ENCODE peak calls at places on chromosomes 16 and 17, in four cellular contexts. One of them, this sample, is unnamed.
A peak's percentile ranks its signal among the peaks of the same experiment; 100 is the strongest.

GRCh38 chr17:1713160-1713877 is 3.1 kb upstream of the TLCD2 start:
- DNase-seq in uterus: no peak
- DNase-seq in heart left ventricle: no peak
- DNase-seq in NT2/D1: no peak
- DNase-seq in this sample: no peak

GRCh38 chr17:34420254-34420766 is 57.3 kb upstream of the CCL1 start:
- DNase-seq in uterus: peak; percentile 53
- DNase-seq in heart left ventricle: peak; percentile 54
- DNase-seq in NT2/D1: peak; percentile 60
- DNase-seq in this sample: peak; percentile 67

GRCh38 chr17:64411999-64412771 is 21.5 kb upstream of the PECAM1 start:
- DNase-seq in heart left ventricle: peak; percentile 73
- DNase-seq in NT2/D1: peak; percentile 85
- DNase-seq in uterus: peak; percentile 20
- DNase-seq in this sample: peak; percentile 41

GRCh38 chr16:66935319-66936011 is at the start of gene CES2:
- DNase-seq in heart left ventricle: peak; percentile 53
- DNase-seq in NT2/D1: no peak
- DNase-seq in uterus: no peak
- DNase-seq in this sample: peak; percentile 93

GRCh38 chr16:18788828-18789514 is 1.2 kb downstream of the RPS15A start:
- DNase-seq in heart left ventricle: no peak
- DNase-seq in NT2/D1: no peak
- DNase-seq in uterus: no peak
- DNase-seq in this sample: no peak

GRCh38 chr16:25426829-25427228 is 169.2 kb upstream of the ZKSCAN2 start:
- DNase-seq in uterus: no peak
- DNase-seq in heart left ventricle: no peak
- DNase-seq in NT2/D1: no peak
- DNase-seq in this sample: no peak

GRCh38 chr17:69734656-69735055 is 320.2 kb downstream of the MAP2K6 start:
- DNase-seq in uterus: no peak
- DNase-seq in NT2/D1: no peak
- DNase-seq in heart left ventricle: no peak
- DNase-seq in this sample: no peak

GRCh38 chr16:1094601-1095449 is 1.2 kb downstream of the C1QTNF8 start:
- DNase-seq in heart left ventricle: no peak
- DNase-seq in NT2/D1: no peak
- DNase-seq in uterus: no peak
- DNase-seq in this sample: no peak

GRCh38 chr16:69600202-69600601 is 34.4 kb downstream of the NFAT5 start:
- DNase-seq in heart left ventricle: no peak
- DNase-seq in NT2/D1: no peak
- DNase-seq in uterus: no peak
- DNase-seq in this sample: no peak

GRCh38 chr17:18163528-18163927 is 20.1 kb upstream of the ALKBH5 start:
- DNase-seq in NT2/D1: no peak
- DNase-seq in uterus: no peak
- DNase-seq in heart left ventricle: no peak
- DNase-seq in this sample: no peak

GRCh38 chr16:53848950-53849349 is 145.0 kb downstream of the FTO start:
- DNase-seq in heart left ventricle: no peak
- DNase-seq in NT2/D1: no peak
- DNase-seq in uterus: no peak
- DNase-seq in this sample: no peak

GRCh38 chr17:46978489-46979022 is 497 bp downstream of the RPRML start:
- DNase-seq in heart left ventricle: no peak
- DNase-seq in NT2/D1: no peak
- DNase-seq in uterus: no peak
- DNase-seq in this sample: no peak

GRCh38 chr16:80932725-80933124 is 74.0 kb downstream of the CMC2 start:
- DNase-seq in uterus: peak; percentile 60
- DNase-seq in NT2/D1: no peak
- DNase-seq in heart left ventricle: peak; percentile 53
- DNase-seq in this sample: peak; percentile 41

GRCh38 chr16:3256876-3257465 is 538 bp upstream of the MEFV start:
- DNase-seq in heart left ventricle: no peak
- DNase-seq in uterus: no peak
- DNase-seq in NT2/D1: no peak
- DNase-seq in this sample: no peak

GRCh38 chr16:56047307-56048234 is 143.7 kb upstream of the GNAO1 start:
- DNase-seq in NT2/D1: no peak
- DNase-seq in uterus: no peak
- DNase-seq in heart left ventricle: peak; percentile 41
- DNase-seq in this sample: no peak

DNA sequence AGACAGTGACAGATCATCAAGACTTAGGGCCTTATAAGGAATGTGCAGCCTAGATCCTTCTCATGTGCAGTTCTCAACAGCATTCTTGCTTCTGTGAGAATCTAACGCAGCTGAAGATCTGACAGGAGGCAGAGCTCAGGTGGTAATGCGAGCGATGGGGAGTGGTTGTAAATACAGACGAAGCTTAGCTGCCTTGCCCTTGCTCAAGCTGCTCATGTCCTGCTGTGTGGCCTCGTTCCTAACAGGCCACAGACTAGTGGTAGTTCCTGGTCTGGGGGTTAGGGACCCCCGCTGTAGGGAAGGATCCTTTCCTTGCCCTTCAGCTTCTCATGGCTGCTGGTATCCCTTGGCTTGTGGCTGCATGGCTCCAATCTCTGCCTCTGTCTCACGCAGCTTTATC is 10.3 kb upstream of the NTN1 start:
- DNase-seq in NT2/D1: no peak
- DNase-seq in heart left ventricle: no peak
- DNase-seq in uterus: no peak
- DNase-seq in this sample: no peak
- H3K27me3 ChIP-seq in NT2/D1: peaks cover 19% of the 10 kb centered on the region
- H3K27me3 ChIP-seq in heart left ventricle: peaks cover 7% of the 10 kb centered on the region
- H3K27me3 ChIP-seq in uterus: no peaks in the 10 kb centered on the region
- H3K27me3 ChIP-seq in this sample: peaks cover 25% of the 10 kb centered on the region

GRCh38 chr17:48191362-48191761 is 83.8 kb downstream of the SNX11 start:
- DNase-seq in uterus: no peak
- DNase-seq in heart left ventricle: no peak
- DNase-seq in NT2/D1: no peak
- DNase-seq in this sample: no peak

GRCh38 chr17:48194097-48194550 is 86.6 kb downstream of the SNX11 start:
- DNase-seq in uterus: no peak
- DNase-seq in NT2/D1: no peak
- DNase-seq in heart left ventricle: no peak
- DNase-seq in this sample: no peak

GRCh38 chr17:48190871-48191270 is 83.3 kb downstream of the SNX11 start:
- DNase-seq in NT2/D1: no peak
- DNase-seq in uterus: no peak
- DNase-seq in heart left ventricle: no peak
- DNase-seq in this sample: no peak

GRCh38 chr17:48195910-48196309 is 88.3 kb downstream of the SNX11 start:
- DNase-seq in NT2/D1: no peak
- DNase-seq in uterus: no peak
- DNase-seq in heart left ventricle: no peak
- DNase-seq in this sample: no peak

GRCh38 chr17:48192321-48192731 is 84.8 kb downstream of the SNX11 start:
- DNase-seq in uterus: no peak
- DNase-seq in NT2/D1: no peak
- DNase-seq in heart left ventricle: no peak
- DNase-seq in this sample: no peak
- H3K27me3 ChIP-seq in uterus: no peaks in the 10 kb centered on the region
- H3K27me3 ChIP-seq in NT2/D1: no peaks in the 10 kb centered on the region
- H3K27me3 ChIP-seq in heart left ventricle: peaks cover 21% of the 10 kb centered on the region
- H3K27me3 ChIP-seq in this sample: no peaks in the 10 kb centered on the region

GRCh38 chr16:58249388-58249779 is 45.4 kb downstream of the PRSS54 start:
- DNase-seq in uterus: no peak
- DNase-seq in NT2/D1: no peak
- DNase-seq in heart left ventricle: no peak
- DNase-seq in this sample: no peak

DNA sequence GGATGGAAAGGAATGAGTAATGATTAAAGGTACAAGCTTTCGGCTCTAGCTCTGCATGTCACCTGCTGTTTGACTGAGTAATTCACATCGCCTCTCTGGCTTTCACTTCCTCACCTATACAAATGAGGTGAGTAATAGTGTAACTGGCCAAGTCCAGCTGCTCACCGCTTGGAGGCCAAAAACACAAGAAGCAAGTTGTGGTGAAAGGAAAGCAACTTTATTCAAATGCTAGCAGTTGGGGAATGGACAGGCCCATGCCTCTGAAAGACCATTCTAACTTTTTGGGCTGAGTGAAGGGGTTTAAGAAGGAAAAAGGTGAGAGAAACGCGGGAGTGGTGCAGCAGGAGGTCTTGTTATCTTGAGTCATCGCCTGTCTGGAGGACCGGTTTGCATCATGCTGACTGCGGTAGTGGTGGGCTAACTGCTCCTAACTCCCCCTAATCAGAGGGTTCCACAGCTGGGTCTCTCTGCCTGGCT is 45.7 kb upstream of the CSNK2A2 start:
- DNase-seq in NT2/D1: no peak
- DNase-seq in uterus: no peak
- DNase-seq in heart left ventricle: no peak
- DNase-seq in this sample: peak; percentile 26
- H3K27me3 ChIP-seq in NT2/D1: peaks cover 3% of the 10 kb centered on the region
- H3K27me3 ChIP-seq in uterus: peaks cover 22% of the 10 kb centered on the region
- H3K27me3 ChIP-seq in heart left ventricle: peaks cover 22% of the 10 kb centered on the region
- H3K27me3 ChIP-seq in this sample: peaks cover 4% of the 10 kb centered on the region

GRCh38 chr17:4584835-4585187 is 482 bp downstream of the SMTNL2 start:
- DNase-seq in NT2/D1: no peak
- DNase-seq in heart left ventricle: no peak
- DNase-seq in uterus: no peak
- DNase-seq in this sample: no peak

GRCh38 chr17:4584125-4584834 is at the start of gene SMTNL2:
- DNase-seq in uterus: peak; percentile 55
- DNase-seq in NT2/D1: no peak
- DNase-seq in heart left ventricle: no peak
- DNase-seq in this sample: no peak

GRCh38 chr17:4583206-4583605 is 1.1 kb upstream of the SMTNL2 start:
- DNase-seq in NT2/D1: no peak
- DNase-seq in uterus: no peak
- DNase-seq in heart left ventricle: no peak
- DNase-seq in this sample: no peak

GRCh38 chr17:4582691-4583090 is 1.6 kb upstream of the SMTNL2 start:
- DNase-seq in NT2/D1: no peak
- DNase-seq in uterus: no peak
- DNase-seq in heart left ventricle: no peak
- DNase-seq in this sample: no peak

DNA sequence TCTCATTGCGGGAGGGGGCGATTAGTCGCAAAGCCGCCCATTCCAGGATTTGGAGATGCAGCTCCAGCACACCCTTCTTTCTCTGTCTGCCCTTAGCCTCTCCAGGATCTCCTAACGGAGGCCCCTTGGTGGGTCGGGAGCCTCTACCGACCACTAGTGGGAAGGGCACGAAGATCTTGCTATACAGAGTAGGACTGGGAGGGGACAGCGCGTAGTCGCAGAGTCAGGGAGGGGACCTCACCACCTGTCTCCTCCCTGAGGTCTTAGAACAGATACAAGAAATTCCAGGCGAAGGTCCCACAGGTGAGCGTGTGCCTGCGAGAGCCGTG is 569 bp upstream of the SMTNL2 start:
- DNase-seq in uterus: no peak
- DNase-seq in heart left ventricle: no peak
- DNase-seq in NT2/D1: no peak
- DNase-seq in this sample: no peak
- H3K27me3 ChIP-seq in uterus: no peaks in the 10 kb centered on the region
- H3K27me3 ChIP-seq in heart left ventricle: peaks cover 18% of the 10 kb centered on the region
- H3K27me3 ChIP-seq in NT2/D1: peaks cover 36% of the 10 kb centered on the region
- H3K27me3 ChIP-seq in this sample: peaks cover 46% of the 10 kb centered on the region

GRCh38 chr17:80482058-80482318 is 5.6 kb upstream of the NPTX1 start:
- DNase-seq in uterus: no peak
- DNase-seq in NT2/D1: no peak
- DNase-seq in heart left ventricle: no peak
- DNase-seq in this sample: no peak

GRCh38 chr17:80482555-80483308 is 6.3 kb upstream of the NPTX1 start:
- DNase-seq in heart left ventricle: no peak
- DNase-seq in uterus: no peak
- DNase-seq in NT2/D1: no peak
- DNase-seq in this sample: no peak

GRCh38 chr17:80479246-80479566 is 2.8 kb upstream of the NPTX1 start:
- DNase-seq in heart left ventricle: no peak
- DNase-seq in uterus: no peak
- DNase-seq in NT2/D1: no peak
- DNase-seq in this sample: no peak

GRCh38 chr17:80480248-80480647 is 3.8 kb upstream of the NPTX1 start:
- DNase-seq in heart left ventricle: no peak
- DNase-seq in uterus: no peak
- DNase-seq in NT2/D1: no peak
- DNase-seq in this sample: no peak

DNA sequence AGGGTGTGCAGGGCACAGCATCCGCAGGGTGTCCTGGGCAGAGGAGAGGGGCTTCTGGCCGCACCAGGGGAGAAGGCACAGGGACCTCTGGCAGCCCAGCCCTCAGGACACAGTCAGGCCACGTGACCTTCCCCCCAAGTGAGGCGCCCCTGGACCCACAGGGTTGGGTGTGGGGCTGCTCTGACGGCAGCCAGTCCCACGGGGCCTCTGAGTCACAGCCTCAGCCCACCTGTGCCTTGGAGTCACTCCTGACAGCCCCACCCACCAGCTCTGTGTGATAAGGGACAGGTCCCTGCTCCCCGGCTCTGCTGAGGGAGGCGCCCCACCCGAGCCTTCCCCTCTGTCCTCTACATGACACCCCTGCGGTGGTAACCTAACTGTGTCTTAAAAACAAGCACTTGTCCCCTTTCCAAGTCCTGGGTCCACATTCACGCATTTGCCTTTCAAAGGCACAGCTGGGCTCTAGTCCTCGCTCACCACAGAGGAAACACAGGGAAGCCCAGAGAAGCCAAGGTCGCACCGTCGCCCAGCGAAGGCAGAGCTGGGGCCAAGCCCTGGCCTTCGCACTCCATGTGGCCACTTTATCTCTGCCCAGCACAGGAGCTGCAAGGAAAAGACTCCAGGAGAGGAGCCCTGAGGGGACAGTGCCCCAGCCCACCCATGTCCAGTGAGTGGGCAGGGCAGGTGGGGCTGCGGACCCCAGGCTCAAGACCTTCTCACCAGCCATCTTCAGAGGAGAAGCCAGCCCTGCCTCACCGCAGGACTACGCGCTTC is 5.1 kb upstream of the NPTX1 start:
- DNase-seq in uterus: no peak
- DNase-seq in heart left ventricle: no peak
- DNase-seq in NT2/D1: no peak
- DNase-seq in this sample: no peak
- H3K27me3 ChIP-seq in uterus: peaks cover 33% of the 10 kb centered on the region
- H3K27me3 ChIP-seq in heart left ventricle: peaks cover 97% of the 10 kb centered on the region
- H3K27me3 ChIP-seq in NT2/D1: peaks cover 74% of the 10 kb centered on the region
- H3K27me3 ChIP-seq in this sample: peaks cover 87% of the 10 kb centered on the region

GRCh38 chr17:79391808-79392233 is 219.0 kb downstream of the RBFOX3 start:
- DNase-seq in uterus: peak; percentile 73
- DNase-seq in heart left ventricle: peak; percentile 74
- DNase-seq in NT2/D1: peak; percentile 68
- DNase-seq in this sample: peak; percentile 75
- H3K27me3 ChIP-seq in uterus: no peaks in the 10 kb centered on the region
- H3K27me3 ChIP-seq in heart left ventricle: peaks cover 93% of the 10 kb centered on the region
- H3K27me3 ChIP-seq in NT2/D1: peaks cover 46% of the 10 kb centered on the region
- H3K27me3 ChIP-seq in this sample: peaks cover 43% of the 10 kb centered on the region

GRCh38 chr17:79269620-79270019 is 195.0 kb downstream of the ENGASE start:
- DNase-seq in uterus: no peak
- DNase-seq in NT2/D1: no peak
- DNase-seq in heart left ventricle: no peak
- DNase-seq in this sample: no peak
- H3K27me3 ChIP-seq in uterus: no peaks in the 10 kb centered on the region
- H3K27me3 ChIP-seq in NT2/D1: peaks cover 7% of the 10 kb centered on the region
- H3K27me3 ChIP-seq in heart left ventricle: peaks cover 67% of the 10 kb centered on the region
- H3K27me3 ChIP-seq in this sample: peaks cover 19% of the 10 kb centered on the region